ENCODE peak calls at places on chromosomes 6 and 20, in seven cellular contexts. V, N, G, C, D, R and M are unnamed samples.

GRCh38 chr6:167238694-167239467 is 52.2 kb upstream of the UNC93A start:
- DNase-seq in V (no peak), N (no peak), G (no peak), C (no peak), D (no peak), R (no peak), M (no peak)

GRCh38 chr20:56483970-56484369 is 15.5 kb downstream of the RTF2 start:
- DNase-seq in V (no peak), N (peak), G (no peak), C (no peak), D (no peak), R (no peak), M (no peak)

GRCh38 chr6:164085552-164086325 is 671.2 kb downstream of the QKI start:
- DNase-seq in V (peak), N (no peak), G (peak), C (no peak), D (peak), R (no peak), M (no peak)

GRCh38 chr6:28980797-28981390 is 24.2 kb downstream of the ZNF311 start:
- DNase-seq in V (peak), N (peak), G (no peak), C (peak), D (no peak), R (no peak), M (no peak)

GRCh38 chr6:130365166-130366010 is 429 bp upstream of the TMEM200A start:
- DNase-seq in V (peak), N (peak), G (peak), C (peak), D (no peak), R (peak), M (peak)

GRCh38 chr6:135236732-135237131 is 55.6 kb downstream of the MYB start:
- DNase-seq in V (no peak), N (no peak), G (no peak), C (no peak), D (no peak), R (no peak), M (no peak)

GRCh38 chr6:166419268-166419667 is 36.5 kb upstream of the MPC1 start:
- DNase-seq in V (no peak), N (peak), G (no peak), C (no peak), D (no peak), R (no peak), M (no peak)

GRCh38 chr20:38878798-38879197 is 47.4 kb upstream of the FAM83D start:
- DNase-seq in V (no peak), N (peak), G (no peak), C (no peak), D (no peak), R (no peak), M (no peak)

GRCh38 chr20:47887477-47888080 is 102.3 kb upstream of the SULF2 start:
- DNase-seq in V (no peak), N (no peak), G (no peak), C (no peak), D (no peak), R (no peak), M (no peak)

GRCh38 chr6:68256391-68256790 is 378.7 kb upstream of the ADGRB3 start:
- DNase-seq in V (no peak), N (no peak), G (no peak), C (no peak), D (no peak), R (no peak), M (no peak)

GRCh38 chr6:157656437-157657005 is 166.5 kb upstream of the SNX9 start:
- DNase-seq in V (no peak), N (no peak), G (no peak), C (no peak), D (no peak), R (no peak), M (no peak)

GRCh38 chr6:44051516-44051915 is 75.7 kb downstream of the MRPL14 start:
- DNase-seq in V (peak), N (no peak), G (no peak), C (no peak), D (no peak), R (no peak), M (peak)

GRCh38 chr20:32325706-32326506 is 32.2 kb upstream of the ASXL1 start:
- DNase-seq in V (no peak), N (no peak), G (no peak), C (peak), D (no peak), R (no peak), M (no peak)

GRCh38 chr6:54157405-54157804 is 46.2 kb downstream of the MLIP start:
- DNase-seq in V (no peak), N (no peak), G (no peak), C (no peak), D (no peak), R (no peak), M (no peak)

GRCh38 chr6:52516269-52516668 is 60.6 kb downstream of the TRAM2 start:
- DNase-seq in V (no peak), N (no peak), G (no peak), C (no peak), D (no peak), R (no peak), M (no peak)

GRCh38 chr6:138403324-138403800 is 661 bp upstream of the HEBP2 start:
- DNase-seq in V (peak), N (peak), G (peak), C (peak), D (peak), R (no peak), M (peak)

GRCh38 chr6:19788684-19789083 is 48.5 kb upstream of the ID4 start:
- DNase-seq in V (no peak), N (no peak), G (no peak), C (no peak), D (no peak), R (no peak), M (no peak)

GRCh38 chr6:105779113-105779512 is 307.0 kb upstream of the PRDM1 start:
- DNase-seq in V (no peak), N (no peak), G (no peak), C (no peak), D (no peak), R (no peak), M (no peak)

GRCh38 chr20:3843490-3843889 is 3.1 kb upstream of the MAVS start:
- DNase-seq in V (no peak), N (no peak), G (no peak), C (peak), D (no peak), R (no peak), M (no peak)

GRCh38 chr6:137680678-137681346 is 186.2 kb upstream of the TNFAIP3 start:
- DNase-seq in V (no peak), N (no peak), G (no peak), C (peak), D (no peak), R (no peak), M (no peak)

GRCh38 chr6:134347916-134348805 is 30.2 kb upstream of the SGK1 start:
- DNase-seq in V (no peak), N (no peak), G (peak), C (no peak), D (peak), R (no peak), M (no peak)

GRCh38 chr6:2943564-2943955 is 27.8 kb downstream of the SERPINB6 start:
- DNase-seq in V (no peak), N (peak), G (no peak), C (no peak), D (no peak), R (no peak), M (no peak)

GRCh38 chr20:3168079-3168828 is 5.1 kb downstream of the LZTS3 start:
- DNase-seq in V (no peak), N (no peak), G (no peak), C (no peak), D (no peak), R (peak), M (peak)

GRCh38 chr20:1830240-1830639 is 65.0 kb upstream of the SIRPA start:
- DNase-seq in V (no peak), N (no peak), G (peak), C (peak), D (peak), R (no peak), M (no peak)

GRCh38 chr6:53282741-53283140 is 66.0 kb downstream of the ELOVL5 start:
- DNase-seq in V (no peak), N (no peak), G (no peak), C (no peak), D (no peak), R (no peak), M (no peak)

GRCh38 chr6:145631374-145631773 is 103.9 kb downstream of the EPM2A start:
- DNase-seq in V (no peak), N (no peak), G (no peak), C (no peak), D (no peak), R (no peak), M (no peak)

GRCh38 chr6:79544299-79544927 is 7.2 kb upstream of the LCA5 start:
- DNase-seq in V (no peak), N (no peak), G (no peak), C (no peak), D (no peak), R (no peak), M (no peak)

GRCh38 chr20:56372850-56373249 is 14.1 kb downstream of the FAM210B start:
- DNase-seq in V (no peak), N (no peak), G (no peak), C (no peak), D (no peak), R (no peak), M (no peak)

GRCh38 chr6:22221630-22222029 is 75.2 kb downstream of the PRL start:
- DNase-seq in V (no peak), N (no peak), G (no peak), C (no peak), D (no peak), R (peak), M (no peak)

GRCh38 chr6:84707161-84707560 is 57.2 kb downstream of the TBX18 start:
- DNase-seq in V (no peak), N (no peak), G (no peak), C (no peak), D (no peak), R (no peak), M (no peak)

GRCh38 chr20:62294516-62294915 is 8.3 kb upstream of the ADRM1 start:
- DNase-seq in V (no peak), N (no peak), G (no peak), C (no peak), D (no peak), R (no peak), M (no peak)

GRCh38 chr6:35071347-35071994 is 69.7 kb downstream of the TCP11 start:
- DNase-seq in V (no peak), N (no peak), G (no peak), C (no peak), D (no peak), R (no peak), M (no peak)

DNA sequence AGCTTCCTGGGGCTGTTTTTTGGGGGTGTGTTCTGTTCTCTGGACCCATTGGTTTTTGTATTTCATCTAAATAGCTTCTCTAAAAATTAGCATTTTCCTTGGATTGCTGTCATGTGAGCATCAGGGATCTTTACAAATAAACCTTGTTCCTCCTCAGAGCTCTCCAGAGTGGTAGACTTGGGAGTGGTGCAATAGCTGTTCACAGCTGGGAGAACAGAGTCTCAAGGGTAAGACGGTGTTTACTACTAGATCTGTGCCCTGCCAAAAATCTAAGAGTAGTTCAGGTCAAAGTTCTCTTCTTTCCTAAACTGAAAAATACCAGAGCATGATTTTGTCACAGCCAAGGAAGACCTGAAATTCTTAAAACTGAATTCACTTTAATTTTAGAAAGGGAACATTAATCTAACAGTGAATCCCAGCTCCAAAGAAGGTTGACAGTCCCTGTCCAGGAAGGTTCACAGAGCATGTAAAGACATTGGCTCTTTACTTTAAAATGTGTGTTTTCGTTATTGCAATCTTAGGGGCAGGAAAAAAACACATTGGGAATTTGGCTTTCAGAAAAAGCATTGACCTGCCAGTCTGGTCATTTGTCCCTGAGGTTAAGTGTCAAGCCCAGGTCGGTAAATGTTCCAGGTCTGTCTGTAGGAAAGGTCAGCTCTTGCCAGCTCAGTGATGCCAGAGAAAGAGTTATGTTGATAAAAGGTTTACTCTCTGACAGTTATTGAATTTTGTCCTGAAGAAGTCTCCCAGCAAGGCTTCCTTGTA is 43.3 kb downstream of the VAPB start:
- DNase-seq in V (no peak), N (no peak), G (no peak), C (no peak), D (peak), R (no peak), M (no peak)
- TF ChIP-seq CTCF in V (no peak), N (no peak), G (no peak), C (no peak), D (no peak), R (no peak), M (no peak)

GRCh38 chr6:15370730-15371129 is 124.9 kb downstream of the JARID2 start:
- DNase-seq in V (no peak), N (no peak), G (no peak), C (no peak), D (no peak), R (no peak), M (no peak)
- TF ChIP-seq POLR2A in V (no peak), N (no peak), G (no peak), C (no peak), D (no peak), R (no peak), M (no peak)

GRCh38 chr20:50269111-50270033 is 78.7 kb downstream of the CEBPB start:
- DNase-seq in V (no peak), N (no peak), G (no peak), C (no peak), D (no peak), R (no peak), M (no peak)
- H3K4me3 ChIP-seq in V (no peak), N (no peak), G (peak), C (no peak), D (no peak), R (no peak), M (no peak)

DNA sequence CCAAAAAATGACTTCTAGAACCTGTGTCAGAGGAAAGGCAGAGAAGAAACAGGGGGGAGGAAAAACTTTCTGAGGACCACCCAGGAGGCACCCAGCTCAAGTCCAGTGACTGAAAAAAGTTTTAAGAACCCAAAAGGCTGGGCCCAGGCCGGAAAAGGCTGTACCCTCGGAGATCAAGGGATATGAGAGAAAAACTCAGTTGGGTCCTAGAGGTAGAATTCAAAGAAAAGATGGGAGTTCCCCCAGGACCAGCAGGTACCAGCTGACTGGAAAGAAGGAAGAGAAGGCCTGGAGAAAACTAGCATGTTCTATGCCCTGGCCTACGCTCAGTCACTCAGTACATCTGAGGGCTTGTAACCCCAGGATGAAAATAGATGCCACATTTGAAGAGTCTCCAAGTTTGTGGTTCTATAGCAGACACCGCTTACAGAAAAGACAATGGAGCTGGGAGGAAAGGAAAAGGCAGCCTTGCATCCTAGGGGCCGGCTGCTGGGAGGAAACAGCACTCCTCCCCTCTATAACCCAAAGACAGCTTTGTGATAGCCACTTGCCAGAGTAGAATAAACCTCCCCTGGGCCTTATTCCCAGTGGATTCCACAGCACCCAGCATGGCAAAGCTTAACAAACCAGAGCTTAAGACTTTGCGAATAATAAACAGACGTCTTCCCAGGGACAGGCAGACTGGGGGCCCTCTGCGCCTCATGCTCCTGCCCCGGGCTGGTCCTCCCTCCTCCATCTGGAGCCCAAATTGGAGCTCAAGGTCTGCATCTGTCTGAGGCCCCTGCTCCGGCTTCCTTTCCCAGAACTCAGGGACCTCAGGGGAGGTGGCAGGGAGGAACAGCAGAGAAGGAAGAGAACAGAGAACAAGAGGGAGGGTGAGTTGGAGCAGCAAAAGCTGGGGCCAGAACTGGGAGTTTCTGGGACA is 8.9 kb upstream of the TAF8 start:
- DNase-seq in V (no peak), N (no peak), G (peak), C (no peak), D (no peak), R (no peak), M (no peak)
- TF ChIP-seq CTCF in V (no peak), N (no peak), G (no peak), C (no peak), D (no peak), R (no peak), M (no peak)

GRCh38 chr6:33425668-33426577 is 6.1 kb downstream of the SYNGAP1 start:
- DNase-seq in V (peak), N (peak), G (peak), C (peak), D (peak), R (no peak), M (peak)
- TF ChIP-seq POLR2A in V (no peak), N (peak), G (no peak), C (peak), D (no peak), R (peak), M (no peak)

GRCh38 chr6:7901056-7901455 is 9.5 kb downstream of the TXNDC5 start:
- DNase-seq in V (no peak), N (no peak), G (no peak), C (no peak), D (no peak), R (no peak), M (no peak)

GRCh38 chr6:7901780-7902179 is 8.8 kb downstream of the TXNDC5 start:
- DNase-seq in V (no peak), N (no peak), G (no peak), C (no peak), D (no peak), R (no peak), M (no peak)

GRCh38 chr6:7903673-7904072 is 6.9 kb downstream of the TXNDC5 start:
- DNase-seq in V (no peak), N (no peak), G (no peak), C (no peak), D (no peak), R (no peak), M (no peak)

GRCh38 chr6:7902867-7903266 is 7.7 kb downstream of the TXNDC5 start:
- DNase-seq in V (no peak), N (no peak), G (no peak), C (no peak), D (no peak), R (no peak), M (no peak)

DNA sequence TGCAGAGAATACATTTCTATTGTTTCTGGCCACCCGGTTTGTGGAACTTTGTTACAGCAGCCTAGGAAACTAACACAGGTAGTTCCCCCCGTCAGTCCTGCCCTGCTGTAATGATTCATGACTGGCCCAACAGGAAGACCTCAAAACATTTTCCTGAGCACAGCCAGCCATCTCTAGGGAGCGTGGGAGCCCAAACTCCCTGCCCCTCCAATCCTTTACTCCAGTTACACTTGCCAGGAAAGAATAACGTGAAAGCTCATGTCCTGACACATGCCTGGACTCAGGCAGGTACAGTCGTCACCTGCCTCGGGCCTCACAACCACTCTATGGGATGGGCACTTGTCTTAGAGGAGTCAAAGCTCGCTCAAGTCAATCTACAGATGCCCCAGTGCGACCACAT is 8.4 kb downstream of the TXNDC5 start:
- DNase-seq in V (no peak), N (no peak), G (no peak), C (no peak), D (no peak), R (no peak), M (no peak)
- H3K4me3 ChIP-seq in V (no peak), N (no peak), G (no peak), C (no peak), D (no peak), R (no peak), M (no peak)

DNA sequence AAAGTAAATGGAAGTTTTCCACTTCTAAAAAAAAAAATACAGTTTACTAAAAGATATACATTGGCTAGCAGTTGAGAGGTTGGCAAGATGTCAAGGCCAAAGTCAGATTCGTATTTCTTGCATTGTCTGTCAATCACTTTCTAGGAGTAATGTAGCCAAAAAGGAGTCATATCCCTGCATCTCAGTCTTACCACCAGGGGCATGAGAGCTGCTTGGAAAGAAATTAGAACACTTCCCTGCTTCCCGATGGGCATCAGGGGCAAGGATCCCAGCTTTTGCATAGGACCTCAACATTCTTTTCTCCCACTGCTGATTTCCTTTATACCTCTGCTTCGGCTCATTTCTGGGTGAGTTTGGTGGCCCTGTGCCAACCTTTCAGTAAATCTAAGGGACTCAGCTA is 581.0 kb upstream of the MAP3K7 start:
- DNase-seq in V (no peak), N (no peak), G (no peak), C (no peak), D (no peak), R (no peak), M (no peak)
- TF ChIP-seq CTCF in V (no peak), N (no peak), G (no peak), C (no peak), D (no peak), R (no peak), M (no peak)